ENCODE peak calls at places on chromosomes 5 and 9, in six cellular contexts. C is cardiac fibroblast, A is ascending aorta, V is fibroblast of lung, H is choroid plexus epithelial cell, R is colonic mucosa. M is an unnamed sample.

GRCh38 chr5:17395516-17395915 is 102.5 kb upstream of the TAF11L2 start:
- DNase-seq in C (no peak), R (no peak), H (no peak), V (no peak), A (no peak), M (no peak)

GRCh38 chr9:107733530-107733907 is 243.9 kb upstream of the KLF4 start:
- DNase-seq in A (peak), H (no peak), R (no peak), C (peak), V (peak), M (no peak)

GRCh38 chr5:170151105-170151831 is 45.6 kb downstream of the FOXI1 start:
- DNase-seq in V (peak), A (peak), R (no peak), H (peak), C (peak), M (no peak)

GRCh38 chr5:150070277-150070638 is 16.1 kb downstream of the CSF1R start:
- DNase-seq in V (no peak), R (no peak), C (no peak), H (no peak), A (peak), M (no peak)

GRCh38 chr9:131621551-131622321 is 76.4 kb downstream of the PRRT1B start:
- DNase-seq in C (no peak), A (no peak), V (no peak), H (no peak), R (no peak), M (no peak)

GRCh38 chr5:82413302-82414042 is 135.3 kb upstream of the RPS23 start:
- DNase-seq in V (peak), H (peak), A (no peak), C (peak), R (no peak), M (no peak)

GRCh38 chr9:27108981-27109541 is at the start of gene TEK:
- DNase-seq in C (peak), H (peak), V (peak), R (no peak), A (no peak), M (no peak)

GRCh38 chr9:23123048-23123632 is 676.5 kb downstream of the DMRTA1 start:
- DNase-seq in A (no peak), H (peak), V (peak), C (no peak), R (no peak), M (no peak)

GRCh38 chr9:35236692-35237091 is 74.9 kb downstream of the UNC13B start:
- DNase-seq in H (no peak), V (no peak), C (no peak), R (peak), A (no peak), M (no peak)

GRCh38 chr9:19998823-19999455 is 210.1 kb upstream of the SLC24A2 start:
- DNase-seq in A (no peak), H (peak), V (no peak), C (no peak), R (no peak), M (no peak)

GRCh38 chr5:59007460-59008063 is 424.7 kb downstream of the RAB3C start:
- DNase-seq in C (peak), H (peak), V (peak), R (no peak), A (no peak), M (no peak)

GRCh38 chr5:72836810-72837209 is 20.3 kb downstream of the TNPO1 start:
- DNase-seq in V (no peak), C (no peak), H (no peak), A (no peak), R (no peak), M (no peak)

GRCh38 chr9:80650964-80651555 is 1038.3 kb downstream of the TLE1 start:
- DNase-seq in A (no peak), V (peak), H (peak), C (peak), R (no peak), M (no peak)

GRCh38 chr5:78496373-78496772 is 136.0 kb downstream of the SCAMP1 start:
- DNase-seq in A (no peak), R (peak), V (peak), H (peak), C (no peak), M (peak)

GRCh38 chr5:119355636-119356383 is at the start of gene TNFAIP8:
- DNase-seq in A (peak), H (peak), V (peak), C (peak), R (peak), M (no peak)

GRCh38 chr5:39892708-39893107 is 467.9 kb upstream of the DAB2 start:
- DNase-seq in C (peak), A (no peak), V (no peak), R (no peak), H (peak), M (no peak)

GRCh38 chr9:112494153-112494552 is 7.5 kb downstream of the KIAA1958 start:
- DNase-seq in A (no peak), V (peak), C (no peak), H (no peak), R (no peak), M (no peak)

GRCh38 chr9:16133556-16134227 is 580.8 kb downstream of the CCDC171 start:
- DNase-seq in V (peak), R (peak), H (peak), A (no peak), C (peak), M (no peak)

GRCh38 chr5:157172408-157172807 is 6.3 kb upstream of the GARIN3 start:
- DNase-seq in V (no peak), A (no peak), C (no peak), R (no peak), H (no peak), M (peak)

DNA sequence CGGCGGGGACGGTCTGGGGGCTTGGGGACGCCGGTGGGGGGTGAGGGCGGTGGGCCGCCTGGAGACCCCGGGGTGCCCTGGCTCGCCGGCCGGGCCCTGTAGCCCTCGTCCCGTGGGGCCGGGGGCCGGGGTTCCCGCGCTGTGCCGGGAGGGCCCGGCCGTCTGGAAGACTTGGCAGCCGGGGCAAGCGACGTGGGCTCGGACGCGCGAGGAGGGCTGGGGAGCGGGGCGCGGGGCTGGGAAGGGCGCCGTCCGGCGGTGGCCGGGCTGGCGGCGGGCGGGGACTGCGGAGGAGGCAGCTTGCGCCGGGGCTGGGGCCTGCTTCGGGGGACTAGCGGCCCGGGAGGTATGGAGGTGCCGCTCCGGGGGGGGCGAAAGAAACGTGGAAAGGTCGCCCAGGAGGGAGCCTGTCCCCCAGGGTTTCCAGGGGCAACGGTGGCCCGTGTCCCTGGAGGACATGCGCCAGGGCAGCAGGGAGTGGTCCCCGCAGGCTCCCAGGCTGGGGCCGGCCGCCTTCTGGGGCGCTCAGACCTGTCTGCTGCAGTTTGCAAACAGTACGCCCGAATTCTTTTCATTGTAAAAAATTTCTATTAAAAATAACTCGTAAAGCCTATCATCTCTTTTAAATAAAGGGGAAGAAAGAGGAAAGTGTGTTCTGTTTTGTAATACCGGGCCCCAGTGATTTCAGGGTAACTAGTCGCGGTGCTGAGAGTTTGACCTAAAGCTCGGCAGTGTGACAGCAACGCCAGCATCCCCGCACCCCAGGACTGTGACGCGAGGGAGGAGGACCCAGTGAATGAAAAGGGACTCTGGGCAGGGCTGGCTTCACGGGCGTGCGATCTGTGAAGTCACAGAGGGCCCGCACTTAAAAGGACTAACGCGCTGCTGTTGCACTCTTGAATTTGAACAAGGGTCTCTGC is 752 bp upstream of the ANKH start:
- DNase-seq in V (peak), R (peak), C (peak), H (peak), A (peak), M (no peak)
- TF ChIP-seq CTCF in V (no peak), R (no peak), C (peak), H (no peak), A (no peak), M (peak)

DNA sequence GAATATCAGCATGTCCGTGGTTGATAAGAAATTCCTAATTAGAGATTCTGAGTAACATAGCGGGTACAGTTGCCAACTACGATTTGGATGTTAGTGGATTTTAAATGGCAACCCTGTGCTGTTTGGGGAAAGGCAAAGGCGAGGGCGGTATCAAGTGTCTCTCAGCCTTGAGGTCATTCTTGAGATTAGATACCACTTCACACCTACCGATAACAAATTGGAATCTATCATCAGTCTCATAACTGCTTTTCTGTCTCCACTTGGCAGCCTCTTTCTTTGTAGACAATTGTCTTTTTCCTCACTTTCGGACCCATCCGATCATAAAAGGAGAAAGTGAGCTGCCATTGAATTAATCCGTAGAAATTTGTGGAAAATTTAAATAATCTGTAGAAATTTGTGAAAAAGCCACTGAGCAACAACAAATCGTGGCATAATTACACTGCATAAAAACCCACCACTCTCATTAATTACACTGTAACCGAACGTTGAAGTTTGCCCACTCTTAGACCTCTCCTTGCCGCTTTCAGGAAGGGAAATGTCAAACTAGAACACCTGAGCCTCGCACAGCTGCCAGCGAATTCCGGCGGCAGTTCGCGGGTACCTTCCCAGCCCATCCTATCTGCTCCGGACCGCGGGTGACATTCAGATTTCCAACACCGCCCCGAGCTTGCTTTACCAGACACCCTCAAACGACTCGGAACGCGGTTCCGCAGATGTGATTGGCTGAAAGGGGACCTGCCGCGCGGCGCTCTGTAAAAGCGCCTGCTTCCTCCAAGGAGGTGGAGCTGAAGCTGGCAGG is 849 bp upstream of the RGMB start:
- DNase-seq in H (peak), R (peak), V (peak), A (peak), C (peak), M (peak)
- H3K4me3 ChIP-seq in H (peak), R (peak), V (peak), A (peak), C (peak), M (peak)

GRCh38 chr5:172453206-172453985 is 929 bp downstream of the SH3PXD2B start:
- DNase-seq in A (no peak), C (peak), H (peak), R (peak), V (peak), M (no peak)
- TF ChIP-seq CTCF in A (peak), C (peak), H (peak), R (peak), V (peak), M (peak)

GRCh38 chr5:177509361-177509951 is at the start of gene DOK3:
- DNase-seq in A (no peak), V (no peak), C (no peak), R (peak), H (no peak), M (no peak)

GRCh38 chr5:177508837-177509236 is 789 bp downstream of the DOK3 start:
- DNase-seq in R (no peak), V (no peak), H (no peak), A (no peak), C (no peak), M (no peak)

GRCh38 chr5:177510567-177511053 is 984 bp upstream of the DOK3 start:
- DNase-seq in H (no peak), C (no peak), V (no peak), A (no peak), R (no peak), M (no peak)

GRCh38 chr5:177511181-177511580 is 1.6 kb upstream of the DOK3 start:
- DNase-seq in A (no peak), H (no peak), V (no peak), R (no peak), C (no peak), M (no peak)

GRCh38 chr5:177509991-177510566 is 453 bp upstream of the DOK3 start:
- DNase-seq in A (no peak), H (no peak), V (no peak), C (no peak), R (no peak), M (no peak)
- H3K4me3 ChIP-seq in A (no peak), H (no peak), V (no peak), C (no peak), R (no peak), M (peak)

GRCh38 chr9:306907-307306 is 92.2 kb downstream of the DOCK8 start:
- DNase-seq in H (no peak), R (peak), A (no peak), V (no peak), C (no peak), M (no peak)
- TF ChIP-seq CTCF in H (no peak), R (no peak), A (no peak), V (no peak), C (no peak), M (peak)